ENCODE peak calls at places on chromosomes 11 and 22, in seven cellular contexts. Z is progenitor cell of endocrine pancreas, D is Peyer's patch, T is endothelial cell of umbilical vein, I is fibroblast of pulmonary artery, J is stomach, H is astrocyte of the spinal cord. O is an unnamed sample.

GRCh38 chr11:5303643-5304042 is 1.9 kb upstream of the OR51B4 start:
- DNase-seq in H (no peak), T (no peak), D (no peak), I (no peak), Z (no peak), J (no peak), O (no peak)

GRCh38 chr11:76293189-76293631 is 86.9 kb upstream of the WNT11 start:
- DNase-seq in Z (no peak), J (no peak), T (no peak), D (no peak), H (no peak), I (no peak), O (peak; percentile 41)

GRCh38 chr22:36469094-36469710 is 12.2 kb downstream of the TXN2 start:
- DNase-seq in D (no peak), T (no peak), H (peak; percentile 21), Z (no peak), J (no peak), I (no peak), O (no peak)

GRCh38 chr11:101862410-101863233 is 52.2 kb upstream of the CEP126 start:
- DNase-seq in H (peak; percentile 71), T (peak; percentile 71), D (no peak), Z (no peak), I (peak; percentile 81), J (no peak), O (no peak)

GRCh38 chr22:27195104-27195503 is 537.7 kb downstream of the MIAT start:
- DNase-seq in J (no peak), D (no peak), T (no peak), H (no peak), Z (no peak), I (no peak), O (no peak)

GRCh38 chr22:30209642-30210041 is 36.9 kb downstream of the LIF start:
- DNase-seq in T (no peak), I (no peak), D (no peak), J (no peak), Z (no peak), H (no peak), O (no peak)

GRCh38 chr22:24146190-24146616 is 35.1 kb upstream of the SUSD2 start:
- DNase-seq in Z (no peak), H (peak; percentile 73), I (peak; percentile 75), T (no peak), J (peak; percentile 58), D (peak; percentile 79), O (peak; percentile 81)

GRCh38 chr11:124837491-124837856 is 27.8 kb upstream of the ROBO3 start:
- DNase-seq in I (peak; percentile 93), T (peak; percentile 87), Z (no peak), H (peak; percentile 92), J (no peak), D (no peak), O (peak; percentile 69)

GRCh38 chr22:44554411-44554810 is 56.4 kb upstream of the RTL6 start:
- DNase-seq in J (no peak), Z (no peak), I (no peak), H (no peak), T (no peak), D (no peak), O (no peak)

GRCh38 chr22:48714231-48714630 is 1113.4 kb downstream of the BRD1 start:
- DNase-seq in D (peak; percentile 16), T (no peak), I (no peak), J (no peak), Z (no peak), H (no peak), O (no peak)

GRCh38 chr11:133403900-133404299 is 128.4 kb downstream of the OPCML start:
- DNase-seq in D (no peak), Z (no peak), I (no peak), J (no peak), H (no peak), T (no peak), O (no peak)

GRCh38 chr11:103436131-103436770 is 327.0 kb downstream of the DYNC2H1 start:
- DNase-seq in T (no peak), D (no peak), Z (no peak), J (no peak), H (no peak), I (no peak), O (no peak)

GRCh38 chr22:38464992-38465672 is 2.8 kb upstream of the KDELR3 start:
- DNase-seq in D (peak; percentile 37), Z (no peak), H (no peak), T (no peak), J (no peak), I (no peak), O (no peak)

GRCh38 chr11:102546923-102547471 is 16.4 kb upstream of the MMP7 start:
- DNase-seq in J (no peak), I (no peak), H (no peak), T (no peak), Z (no peak), D (no peak), O (peak; percentile 32)

GRCh38 chr11:70203749-70204465 is 811 bp downstream of the FADD start:
- DNase-seq in H (peak; percentile 89), D (peak; percentile 69), Z (no peak), J (peak; percentile 67), I (peak; percentile 88), T (peak; percentile 90), O (peak; percentile 70)

GRCh38 chr22:50396751-50397370 is 53.7 kb downstream of the PPP6R2 start:
- DNase-seq in I (no peak), Z (no peak), T (peak; percentile 53), H (no peak), D (no peak), J (no peak), O (no peak)

DNA sequence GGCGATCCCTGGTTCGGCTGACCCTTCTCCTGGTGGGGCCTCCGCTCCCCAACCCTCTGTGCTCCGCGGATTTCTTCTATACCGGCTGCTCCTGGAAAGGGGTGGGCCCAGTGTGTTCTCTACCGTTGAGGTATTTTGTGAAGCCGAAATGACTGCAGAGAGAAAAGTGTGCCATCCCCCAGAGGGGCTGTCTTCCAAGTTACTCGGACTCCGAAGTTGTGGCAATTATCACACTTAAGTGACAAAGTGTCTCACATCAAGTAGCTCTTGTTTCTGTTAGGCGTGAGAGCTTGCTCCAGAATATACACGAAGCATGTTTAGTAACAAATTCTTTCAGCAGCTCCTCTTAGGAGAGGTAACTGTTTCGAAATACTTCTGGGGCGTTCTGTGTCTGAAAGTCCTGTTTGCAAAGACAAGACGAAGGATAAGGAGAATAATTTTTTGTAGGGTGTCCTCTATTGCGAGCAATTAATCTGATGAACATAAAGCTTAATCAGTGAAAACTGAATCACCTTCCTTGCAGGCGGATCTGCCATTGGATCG is 432 bp downstream of the XPNPEP3 start:
- DNase-seq in I (peak; percentile 22), H (no peak), J (no peak), T (no peak), Z (no peak), D (no peak), O (no peak)
- TF ChIP-seq CTCF in I (no peak), H (no peak), J (no peak), T (no peak), Z (no peak), D (no peak), O (no peak)

GRCh38 chr11:47716692-47717091 is 1.5 kb upstream of the AGBL2 start:
- DNase-seq in J (no peak), D (no peak), I (no peak), Z (no peak), H (no peak), T (no peak), O (no peak)
- TF ChIP-seq CTCF in J (no peak), D (no peak), I (no peak), Z (no peak), H (no peak), T (no peak), O (no peak)

DNA sequence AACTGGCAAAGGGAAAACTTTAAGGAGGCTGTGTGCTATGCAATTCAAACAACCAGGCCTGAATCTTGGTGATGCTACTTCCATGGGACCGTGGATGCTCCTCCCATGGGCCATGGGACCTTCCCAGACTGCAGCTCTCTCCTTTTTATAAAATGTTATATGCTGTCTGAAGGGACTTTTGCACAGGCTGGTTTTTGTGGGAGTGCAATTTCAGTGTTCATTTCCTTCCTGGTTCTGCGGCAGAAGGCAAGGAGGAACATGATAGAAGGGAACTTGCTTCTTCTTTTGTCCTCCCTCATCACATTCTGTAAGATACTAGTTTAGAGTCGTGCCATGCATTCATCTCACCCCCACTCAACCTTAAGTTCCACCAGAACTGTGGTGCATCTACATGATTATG is 68.9 kb downstream of the C11orf58 start:
- DNase-seq in D (no peak), J (no peak), H (no peak), T (no peak), I (no peak), Z (no peak), O (no peak)
- TF ChIP-seq CTCF in D (no peak), J (no peak), H (no peak), T (no peak), I (no peak), Z (no peak), O (no peak)

GRCh38 chr11:116219171-116219635 is 553.6 kb downstream of the BUD13 start:
- DNase-seq in H (no peak), Z (no peak), J (no peak), I (no peak), T (no peak), D (no peak), O (no peak)

GRCh38 chr11:116217441-116217840 is 555.3 kb downstream of the BUD13 start:
- DNase-seq in I (no peak), Z (no peak), D (no peak), T (no peak), J (no peak), H (no peak), O (no peak)

GRCh38 chr11:116221351-116221750 is 551.4 kb downstream of the BUD13 start:
- DNase-seq in D (no peak), I (no peak), T (no peak), Z (no peak), H (no peak), J (no peak), O (no peak)

GRCh38 chr11:116215471-116216113 is 557.2 kb downstream of the BUD13 start:
- DNase-seq in Z (no peak), J (no peak), D (no peak), I (no peak), T (no peak), H (no peak), O (no peak)

DNA sequence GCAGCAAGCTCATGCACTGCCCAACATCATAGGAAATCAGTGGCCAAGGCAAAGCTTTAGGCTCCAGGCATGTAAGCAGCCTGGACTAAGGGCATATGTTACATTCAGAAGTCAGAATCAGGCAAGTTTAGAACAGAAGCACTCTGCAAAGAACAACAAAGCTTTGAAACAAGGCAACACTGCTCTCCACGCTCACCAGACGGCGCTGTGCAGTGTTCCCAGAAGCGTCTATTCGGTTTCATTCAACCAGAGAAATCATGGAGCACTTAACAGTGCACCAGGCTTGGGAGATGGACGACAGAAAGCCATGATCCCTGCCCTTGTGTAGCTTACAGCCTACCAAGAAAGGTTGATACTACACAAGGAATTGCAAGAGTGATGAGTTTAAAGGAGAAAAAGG is 555.8 kb downstream of the BUD13 start:
- DNase-seq in J (no peak), D (peak; percentile 75), T (peak; percentile 57), H (peak; percentile 39), Z (no peak), I (peak; percentile 64), O (peak; percentile 25)
- TF ChIP-seq CTCF in J (peak; percentile 10), D (peak; percentile 25), T (peak; percentile 89), H (peak; percentile 85), Z (no peak), I (peak; percentile 89), O (peak; percentile 42)